ENCODE peak calls at places on chromosome 17, in five cellular contexts. O is uterus, V is tibial artery, D is left ventricle myocardium inferior, R is stomach. T is an unnamed sample. For H3K4me1 and H3K9me3, the result is how much of the 10 kb centered on the place peaks cover.

GRCh38 chr17:888998-889401 is 90.6 kb downstream of the NXN start:
- DNase-seq in V (no peak), O (no peak), R (no peak), D (no peak), T (no peak)

GRCh38 chr17:83109793-83110645 is 30.6 kb downstream of the METRNL start:
- DNase-seq in R (peak), O (peak), V (peak), D (peak), T (peak)

GRCh38 chr17:28527859-28528258 is 21.7 kb downstream of the FOXN1 start:
- DNase-seq in O (no peak), V (no peak), R (peak), D (no peak), T (no peak)

GRCh38 chr17:41049110-41049509 is 2.0 kb upstream of the KRTAP2-1 start:
- DNase-seq in O (no peak), D (no peak), R (no peak), V (no peak), T (no peak)

GRCh38 chr17:45973099-45973838 is 25.8 kb upstream of the STH start:
- DNase-seq in O (no peak), R (peak), V (no peak), D (peak), T (no peak)

GRCh38 chr17:43740541-43740940 is 18.1 kb downstream of the SOST start:
- DNase-seq in D (no peak), R (no peak), V (no peak), O (no peak), T (no peak)

GRCh38 chr17:43393944-43394482 is 4.8 kb upstream of the ARL4D start:
- DNase-seq in D (peak), R (peak), O (peak), V (peak), T (peak)

GRCh38 chr17:81036128-81036891 is 1.4 kb downstream of the BAIAP2 start:
- DNase-seq in O (no peak), R (no peak), D (no peak), V (no peak), T (no peak)

GRCh38 chr17:83002118-83002805 is 77.1 kb upstream of the METRNL start:
- DNase-seq in R (no peak), D (no peak), V (no peak), O (no peak), T (no peak)

GRCh38 chr17:33335491-33336173 is 42.5 kb upstream of the ASIC2 start:
- DNase-seq in V (no peak), O (no peak), R (no peak), D (no peak), T (no peak)

GRCh38 chr17:73064084-73064938 is 28.2 kb downstream of the SLC39A11 start:
- DNase-seq in O (no peak), V (peak), R (peak), D (no peak), T (no peak)

GRCh38 chr17:82377924-82378740 is 6.6 kb downstream of the UTS2R start:
- DNase-seq in R (no peak), V (no peak), D (no peak), O (no peak), T (no peak)

GRCh38 chr17:31653710-31654109 is 205.3 kb downstream of the COPRS start:
- DNase-seq in D (no peak), V (no peak), R (no peak), O (no peak), T (no peak)

GRCh38 chr17:67385122-67385988 is 8.3 kb downstream of the PITPNC1 start:
- DNase-seq in R (no peak), V (no peak), O (no peak), D (no peak), T (no peak)

GRCh38 chr17:22268214-22268911 is 576.0 kb downstream of the KCNJ18 start:
- DNase-seq in D (no peak), V (no peak), R (peak), O (no peak), T (no peak)

GRCh38 chr17:81277938-81278693 is 17.0 kb downstream of the SLC38A10 start:
- DNase-seq in V (no peak), D (peak), R (no peak), O (peak), T (peak)

GRCh38 chr17:42422412-42422957 is 571 bp downstream of the CAVIN1 start:
- DNase-seq in D (no peak), R (peak), V (peak), O (no peak), T (peak)

GRCh38 chr17:19753049-19753444 is 4.9 kb upstream of the ALDH3A1 start:
- DNase-seq in V (peak), D (peak), R (peak), O (peak), T (peak)

GRCh38 chr17:28467456-28468025 is 5.9 kb upstream of the SLC13A2 start:
- DNase-seq in D (no peak), O (no peak), V (peak), R (no peak), T (peak)

GRCh38 chr17:50953831-50954601 is 87.9 kb upstream of the TOB1 start:
- DNase-seq in R (no peak), O (peak), V (no peak), D (peak), T (peak)

GRCh38 chr17:4881761-4882555 is 17.4 kb upstream of the C17orf107 start:
- DNase-seq in R (peak), O (no peak), V (no peak), D (peak), T (peak)

GRCh38 chr17:49944451-49944850 is 24.5 kb upstream of the DLX4 start:
- DNase-seq in V (no peak), R (no peak), O (no peak), D (no peak), T (no peak)

GRCh38 chr17:45018514-45019176 is 32.8 kb downstream of the DCAKD start:
- DNase-seq in V (no peak), D (peak), R (no peak), O (peak), T (peak)

GRCh38 chr17:55210292-55210691 is 54.5 kb upstream of the HLF start:
- DNase-seq in O (no peak), R (no peak), D (no peak), V (no peak), T (no peak)

GRCh38 chr17:31559647-31560501 is 168.4 kb downstream of the RAB11FIP4 start:
- DNase-seq in O (peak), V (peak), R (no peak), D (no peak), T (no peak)

GRCh38 chr17:39979865-39980401 is 674 bp upstream of the PSMD3 start:
- DNase-seq in O (no peak), R (no peak), D (no peak), V (no peak), T (peak)

GRCh38 chr17:79087428-79088143 is 13.0 kb downstream of the ENGASE start:
- DNase-seq in D (peak), V (peak), O (peak), R (peak), T (peak)

GRCh38 chr17:62778990-62779681 is 29.0 kb downstream of the MARCHF10 start:
- DNase-seq in D (no peak), O (peak), R (peak), V (no peak), T (peak)

GRCh38 chr17:30239089-30239462 is 3.6 kb upstream of the SLC6A4 start:
- DNase-seq in R (no peak), V (no peak), D (no peak), O (no peak), T (no peak)

GRCh38 chr17:17116406-17116805 is 74.1 kb downstream of the MPRIP start:
- DNase-seq in D (no peak), R (no peak), O (no peak), V (no peak), T (no peak)

GRCh38 chr17:57104461-57105175 is 19.6 kb downstream of the AKAP1 start:
- DNase-seq in R (no peak), D (no peak), O (no peak), V (no peak), T (no peak)

GRCh38 chr17:57102122-57102521 is 17.1 kb downstream of the AKAP1 start:
- DNase-seq in V (no peak), R (no peak), D (no peak), O (no peak), T (no peak)

GRCh38 chr17:57096472-57097198 is 11.6 kb downstream of the AKAP1 start:
- DNase-seq in D (no peak), R (no peak), V (no peak), O (no peak), T (no peak)

GRCh38 chr17:57097832-57098421 is 12.9 kb downstream of the AKAP1 start:
- DNase-seq in O (no peak), D (no peak), R (no peak), V (peak), T (peak)

DNA sequence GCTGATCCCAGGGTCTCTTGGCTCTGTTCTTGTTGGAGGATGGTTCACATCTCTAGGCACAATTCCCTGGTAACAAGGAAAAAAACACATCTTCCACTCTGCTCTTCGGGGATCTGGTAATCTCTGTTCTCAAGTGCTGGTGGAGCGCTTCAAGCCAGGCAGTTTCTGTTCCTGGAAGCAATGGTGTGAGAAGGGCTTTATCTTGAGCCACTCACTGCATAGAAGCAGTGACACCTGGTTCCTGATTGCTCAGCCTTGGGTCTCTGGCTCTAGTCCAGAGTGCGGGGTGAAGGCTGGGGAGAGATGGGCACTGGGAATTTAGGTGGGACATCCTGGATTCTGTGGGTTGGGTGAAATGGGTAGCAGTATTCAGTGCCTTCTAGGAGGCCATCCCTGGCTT is 14.1 kb downstream of the AKAP1 start:
- DNase-seq in O (no peak), D (no peak), R (no peak), V (no peak), T (peak)
- H3K4me1 ChIP-seq in O (under half), D (half or more), R (half or more), V (half or more), T (under half)

GRCh38 chr17:34847939-34848338 is 113.3 kb downstream of the CCT6B start:
- DNase-seq in O (no peak), R (no peak), V (no peak), D (no peak), T (no peak)
- H3K9me3 ChIP-seq in O (under half), R (under half), V (under half), D (under half), T (under half)

GRCh38 chr17:74815067-74815466 is 38.9 kb upstream of the NAT9 start:
- DNase-seq in O (no peak), V (no peak), D (no peak), R (no peak), T (no peak)

GRCh38 chr17:74812109-74812864 is 36.1 kb upstream of the NAT9 start:
- DNase-seq in O (no peak), V (no peak), D (peak), R (no peak), T (peak)

GRCh38 chr17:74815671-74816370 is 39.7 kb upstream of the NAT9 start:
- DNase-seq in O (no peak), D (no peak), V (no peak), R (no peak), T (no peak)

GRCh38 chr17:74813793-74814192 is 37.6 kb upstream of the NAT9 start:
- DNase-seq in D (no peak), O (no peak), V (no peak), R (no peak), T (no peak)

GRCh38 chr17:74814453-74814852 is 38.3 kb upstream of the NAT9 start:
- DNase-seq in D (no peak), R (no peak), O (no peak), V (no peak), T (no peak)
- TF ChIP-seq CTCF in D (no peak), R (no peak), O (no peak), V (no peak), T (peak)

DNA sequence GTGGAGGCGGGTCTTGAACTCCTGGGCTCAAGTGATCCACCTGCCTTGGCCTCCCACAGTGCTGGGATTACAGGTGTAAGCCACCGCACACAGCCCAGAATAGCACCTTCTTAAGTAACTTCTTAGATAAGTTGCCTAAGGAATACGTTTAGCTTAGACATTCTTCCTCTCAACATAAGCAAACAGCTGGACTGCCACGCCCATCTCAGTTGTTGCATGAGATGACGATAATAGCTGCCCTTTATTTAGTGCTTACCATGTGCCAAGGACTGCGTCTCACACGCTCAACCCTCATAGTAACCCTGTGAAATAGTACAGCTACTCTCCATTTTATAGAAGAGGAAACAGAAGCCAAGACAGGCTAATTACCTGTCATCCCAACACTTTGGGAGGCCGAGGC is 11.8 kb downstream of the HASPIN start:
- DNase-seq in D (no peak), V (no peak), R (no peak), O (no peak), T (no peak)
- H3K4me1 ChIP-seq in D (under half), V (under half), R (under half), O (under half), T (under half)

T was measured in cardiac muscle cell.